ENCODE peak calls at places on chromosomes 16 and 17, in five cellular contexts. P, F, C, I and W are unnamed samples.

GRCh38 chr16:10100829-10101228 is 81.4 kb downstream of the GRIN2A start:
- DNase-seq in P (no peak), F (no peak), C (no peak), I (no peak), W (peak)

GRCh38 chr16:85515319-85515745 is 97.8 kb upstream of the GSE1 start:
- DNase-seq in P (no peak), F (no peak), C (no peak), I (no peak), W (no peak)

GRCh38 chr17:59062509-59062908 is 44.2 kb downstream of the TRIM37 start:
- DNase-seq in P (no peak), F (no peak), C (no peak), I (no peak), W (no peak)

GRCh38 chr16:27639588-27640276 is 89.8 kb downstream of the KATNIP start:
- DNase-seq in P (no peak), F (no peak), C (peak), I (no peak), W (peak)

GRCh38 chr16:30948087-30948955 is 547 bp upstream of the ORAI3 start:
- DNase-seq in P (no peak), F (no peak), C (peak), I (peak), W (peak)

GRCh38 chr17:51005768-51006167 is 114.9 kb downstream of the SPAG9 start:
- DNase-seq in P (no peak), F (no peak), C (no peak), I (no peak), W (no peak)

GRCh38 chr16:56281256-56281805 is 90.0 kb downstream of the GNAO1 start:
- DNase-seq in P (no peak), F (no peak), C (no peak), I (no peak), W (no peak)

GRCh38 chr16:47060596-47060995 is 83.1 kb downstream of the NETO2 start:
- DNase-seq in P (no peak), F (no peak), C (no peak), I (no peak), W (no peak)

GRCh38 chr17:4519361-4519788 is 20.7 kb downstream of the SPNS2 start:
- DNase-seq in P (no peak), F (no peak), C (no peak), I (no peak), W (no peak)

GRCh38 chr17:31919802-31920525 is 16.8 kb upstream of the SUZ12 start:
- DNase-seq in P (no peak), F (no peak), C (no peak), I (no peak), W (no peak)

GRCh38 chr17:82097187-82097918 is 683 bp downstream of the FASN start:
- DNase-seq in P (no peak), F (peak), C (peak), I (peak), W (no peak)

GRCh38 chr16:77432264-77432663 is 2.6 kb downstream of the ADAMTS18 start:
- DNase-seq in P (no peak), F (no peak), C (no peak), I (no peak), W (no peak)

GRCh38 chr16:19524866-19525723 is 1.4 kb downstream of the CCP110 start:
- DNase-seq in P (no peak), F (no peak), C (no peak), I (no peak), W (no peak)

GRCh38 chr16:28081391-28081790 is 17.9 kb upstream of the GSG1L start:
- DNase-seq in P (no peak), F (no peak), C (no peak), I (no peak), W (no peak)

GRCh38 chr17:76304226-76305134 is 3.6 kb downstream of the QRICH2 start:
- DNase-seq in P (no peak), F (no peak), C (no peak), I (no peak), W (no peak)

GRCh38 chr17:7716299-7716886 is 1.2 kb upstream of the DNAH2 start:
- DNase-seq in P (no peak), F (no peak), C (no peak), I (no peak), W (no peak)

GRCh38 chr16:1101133-1101532 is 5.1 kb upstream of the C1QTNF8 start:
- DNase-seq in P (no peak), F (no peak), C (no peak), I (no peak), W (no peak)

GRCh38 chr16:12541672-12542071 is 262.0 kb downstream of the CPPED1 start:
- DNase-seq in P (no peak), F (no peak), C (no peak), I (no peak), W (no peak)

GRCh38 chr16:407253-407652 is 5.6 kb downstream of the DECR2 start:
- DNase-seq in P (no peak), F (no peak), C (no peak), I (no peak), W (no peak)

GRCh38 chr17:1011760-1012735 is 15.1 kb downstream of the TIMM22 start:
- DNase-seq in P (no peak), F (no peak), C (no peak), I (no peak), W (no peak)

GRCh38 chr17:65483438-65483837 is 78.0 kb downstream of the AXIN2 start:
- DNase-seq in P (no peak), F (no peak), C (no peak), I (no peak), W (no peak)

GRCh38 chr16:27748868-27749546 is 199.1 kb downstream of the KATNIP start:
- DNase-seq in P (no peak), F (peak), C (peak), I (peak), W (peak)

GRCh38 chr17:3843935-3844516 is 2.0 kb downstream of the NCBP3 start:
- DNase-seq in P (peak), F (peak), C (peak), I (peak), W (no peak)

GRCh38 chr17:20289984-20290383 is 177.4 kb downstream of the LGALS9B start:
- DNase-seq in P (no peak), F (no peak), C (no peak), I (no peak), W (no peak)

GRCh38 chr17:44774271-44775135 is 15.7 kb downstream of the ADAM11 start:
- DNase-seq in P (peak), F (peak), C (peak), I (peak), W (peak)

GRCh38 chr16:89061590-89062380 is 31.9 kb upstream of the ACSF3 start:
- DNase-seq in P (no peak), F (no peak), C (no peak), I (no peak), W (no peak)

GRCh38 chr16:11797957-11798299 is 870 bp upstream of the ZC3H7A start:
- DNase-seq in P (no peak), F (no peak), C (no peak), I (no peak), W (no peak)